ENCODE peak calls at places on chromosomes 3 and 15, in eight cellular contexts. W is A549, V is Peyer's patch, L is heart left ventricle, S is stomach, Z is spleen, U is IMR-90, Y is ovary. Q is an unnamed sample.
A peak's percentile ranks its signal among the peaks of the same experiment; 100 is the strongest.

GRCh38 chr3:27623085-27623753 is 98.9 kb downstream of the EOMES start:
- DNase-seq in W (peak; percentile 95), V (no peak), L (no peak), S (no peak), Z (no peak), U (peak; percentile 28), Y (no peak), Q (no peak)

GRCh38 chr3:82643948-82644347 is 882.5 kb upstream of the GBE1 start:
- DNase-seq in W (peak; percentile 26), V (no peak), L (no peak), S (no peak), Z (no peak), U (no peak), Y (no peak), Q (no peak)

GRCh38 chr3:119973276-119973675 is 121.0 kb downstream of the GSK3B start:
- DNase-seq in W (peak; percentile 51), V (no peak), L (no peak), S (no peak), Z (no peak), U (peak; percentile 4), Y (no peak), Q (no peak)

GRCh38 chr3:11134794-11135193 is 19.5 kb upstream of the HRH1 start:
- DNase-seq in W (no peak), V (no peak), L (no peak), S (no peak), Z (no peak), U (peak; percentile 56), Y (no peak), Q (no peak)

GRCh38 chr3:11690863-11691833 is 47.4 kb upstream of the VGLL4 start:
- DNase-seq in W (no peak), V (no peak), L (no peak), S (no peak), Z (no peak), U (peak; percentile 50), Y (no peak), Q (no peak)

GRCh38 chr3:123076496-123077418 is 9.9 kb downstream of the PDIA5 start:
- DNase-seq in W (no peak), V (no peak), L (peak; percentile 73), S (peak; percentile 91), Z (no peak), U (no peak), Y (peak; percentile 66), Q (no peak)

GRCh38 chr15:100533934-100534333 is 5.2 kb upstream of the CERS3 start:
- DNase-seq in W (no peak), V (no peak), L (no peak), S (no peak), Z (no peak), U (no peak), Y (no peak), Q (no peak)

GRCh38 chr15:64855206-64856000 is 13.7 kb downstream of the PLEKHO2 start:
- DNase-seq in W (no peak), V (no peak), L (no peak), S (no peak), Z (no peak), U (peak; percentile 65), Y (no peak), Q (no peak)

GRCh38 chr3:14511971-14512943 is 27.9 kb downstream of the GRIP2 start:
- DNase-seq in W (no peak), V (no peak), L (peak; percentile 14), S (no peak), Z (peak; percentile 70), U (no peak), Y (peak; percentile 13), Q (peak; percentile 76)

GRCh38 chr15:26866298-26867198 is at the start of gene GABRA5:
- DNase-seq in W (peak; percentile 86), V (no peak), L (no peak), S (no peak), Z (no peak), U (peak; percentile 20), Y (no peak), Q (no peak)

GRCh38 chr3:192887047-192887446 is 30.6 kb downstream of the MB21D2 start:
- DNase-seq in W (peak; percentile 93), V (no peak), L (no peak), S (no peak), Z (no peak), U (peak; percentile 52), Y (no peak), Q (no peak)

GRCh38 chr15:69648215-69648614 is 195.6 kb downstream of the RPLP1 start:
- DNase-seq in W (no peak), V (no peak), L (no peak), S (no peak), Z (no peak), U (no peak), Y (no peak), Q (no peak)

GRCh38 chr15:85621096-85621495 is 173.6 kb downstream of the KLHL25 start:
- DNase-seq in W (no peak), V (no peak), L (no peak), S (no peak), Z (no peak), U (no peak), Y (no peak), Q (no peak)

GRCh38 chr3:33658971-33659848 is 58.8 kb downstream of the CLASP2 start:
- DNase-seq in W (peak; percentile 71), V (peak; percentile 64), L (peak; percentile 75), S (peak; percentile 62), Z (peak; percentile 87), U (peak; percentile 88), Y (peak; percentile 66), Q (peak; percentile 80)
- TF ChIP-seq POLR2A in W (no peak), V (no peak), L (no peak), S (no peak), Z (no peak), U (no peak), Y (no peak), Q (no peak)

GRCh38 chr15:40448354-40448753 is 7.6 kb downstream of the BAHD1 start:
- DNase-seq in W (no peak), V (no peak), L (no peak), S (no peak), Z (no peak), U (no peak), Y (no peak), Q (no peak)

GRCh38 chr15:40449275-40449674 is 8.5 kb downstream of the BAHD1 start:
- DNase-seq in W (no peak), V (no peak), L (no peak), S (no peak), Z (no peak), U (peak; percentile 41), Y (no peak), Q (no peak)

GRCh38 chr15:40450047-40450446 is 9.3 kb downstream of the BAHD1 start:
- DNase-seq in W (no peak), V (no peak), L (no peak), S (no peak), Z (no peak), U (no peak), Y (no peak), Q (no peak)

GRCh38 chr15:40452296-40453090 is 11.7 kb downstream of the BAHD1 start:
- DNase-seq in W (no peak), V (no peak), L (no peak), S (no peak), Z (no peak), U (no peak), Y (no peak), Q (no peak)

GRCh38 chr15:40451497-40452158 is 10.9 kb downstream of the BAHD1 start:
- DNase-seq in W (no peak), V (no peak), L (no peak), S (no peak), Z (no peak), U (no peak), Y (no peak), Q (no peak)
- H3K27ac ChIP-seq in W (no peak overlapping the region), V (peak overlapping the region; percentile 55), L (no peak overlapping the region), S (no peak overlapping the region), Z (no peak overlapping the region), U (no peak overlapping the region), Y (no peak overlapping the region), Q (no peak overlapping the region)

DNA sequence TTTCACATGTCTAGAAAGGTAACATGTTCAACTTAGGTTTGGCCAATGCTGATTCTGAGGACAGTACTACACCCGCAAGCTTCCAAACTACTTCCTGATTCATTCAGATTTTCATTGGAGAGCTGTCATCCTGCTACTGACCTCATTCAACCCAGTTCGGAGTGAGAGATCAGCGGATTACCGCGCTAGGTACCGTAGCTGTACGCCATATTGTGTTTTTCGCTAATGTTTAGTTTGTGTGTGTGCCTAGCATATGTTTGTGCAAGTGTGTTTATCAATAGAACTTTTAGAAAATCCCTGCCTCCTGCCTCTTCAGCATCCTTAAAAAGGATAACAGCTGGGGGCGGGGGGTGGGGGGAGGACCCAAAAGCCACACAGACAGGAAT is 1.1 kb downstream of the ZBTB20 start:
- DNase-seq in W (peak; percentile 84), V (peak; percentile 58), L (no peak), S (peak; percentile 31), Z (no peak), U (peak; percentile 79), Y (peak; percentile 30), Q (peak; percentile 80)
- TF ChIP-seq POLR2A in W (no peak), V (peak; percentile 41), L (no peak), S (no peak), Z (no peak), U (no peak), Y (no peak), Q (no peak)

GRCh38 chr3:64267774-64268604 is 42.7 kb upstream of the PRICKLE2 start:
- DNase-seq in W (no peak), V (peak; percentile 55), L (peak; percentile 78), S (peak; percentile 45), Z (no peak), U (peak; percentile 68), Y (peak; percentile 62), Q (peak; percentile 75)

GRCh38 chr3:64268926-64269325 is 43.7 kb upstream of the PRICKLE2 start:
- DNase-seq in W (no peak), V (no peak), L (peak; percentile 27), S (no peak), Z (no peak), U (no peak), Y (no peak), Q (no peak)

GRCh38 chr3:64264491-64265109 is 39.3 kb upstream of the PRICKLE2 start:
- DNase-seq in W (peak; percentile 8), V (no peak), L (no peak), S (no peak), Z (no peak), U (peak; percentile 32), Y (no peak), Q (no peak)

GRCh38 chr3:64266983-64267382 is 41.7 kb upstream of the PRICKLE2 start:
- DNase-seq in W (no peak), V (no peak), L (no peak), S (no peak), Z (no peak), U (no peak), Y (no peak), Q (no peak)

DNA sequence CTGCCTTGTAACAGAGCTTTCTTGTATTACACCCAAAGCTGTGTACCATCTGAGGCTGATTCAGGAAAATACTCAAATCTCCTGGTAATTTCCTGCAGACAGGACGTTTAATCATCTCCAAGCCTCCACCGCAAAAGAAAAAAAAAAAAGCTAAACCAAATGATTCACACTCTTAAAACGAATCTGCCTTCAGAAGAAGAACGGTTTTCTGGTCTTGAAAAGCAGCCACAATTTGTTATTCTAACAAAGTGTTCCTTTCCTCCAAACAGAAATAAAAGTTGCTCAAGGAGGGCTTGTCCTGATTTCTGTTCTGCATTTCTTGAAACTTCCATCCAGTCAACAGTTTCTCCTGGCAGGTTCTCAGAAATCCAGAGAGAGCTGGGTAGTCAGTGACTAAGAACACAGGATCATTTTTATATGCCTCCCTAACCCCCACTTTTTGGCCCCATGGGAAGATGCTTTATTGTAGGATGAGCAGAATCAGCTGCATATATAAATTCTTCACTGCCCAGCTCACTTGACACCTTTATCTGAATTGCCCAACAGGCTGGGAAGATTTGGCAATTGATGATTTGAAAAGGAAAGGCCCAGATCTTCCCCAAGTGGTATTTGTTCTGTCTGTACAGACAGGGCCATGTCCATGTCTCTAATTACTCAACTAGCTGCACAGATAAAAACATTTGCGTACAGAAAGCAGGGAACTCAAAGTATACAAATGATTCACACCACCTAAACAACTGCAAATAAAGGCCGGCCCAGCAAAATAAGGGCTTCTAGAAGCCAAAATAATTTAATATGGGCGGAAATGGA is 41.0 kb upstream of the PRICKLE2 start:
- DNase-seq in W (peak; percentile 66), V (no peak), L (no peak), S (no peak), Z (no peak), U (peak; percentile 94), Y (no peak), Q (no peak)
- H3K27ac ChIP-seq in W (peak overlapping the region; percentile 91), V (peak overlapping the region; percentile 92), L (peak overlapping the region; percentile 84), S (peak overlapping the region; percentile 38), Z (no peak overlapping the region), U (peak overlapping the region; percentile 98), Y (peak overlapping the region; percentile 83), Q (peak overlapping the region; percentile 84)

Q was measured in suprapubic skin.